ENCODE peak calls at places on chromosomes 5 and 9, in four cellular contexts. K, O, Q and A are unnamed samples.

GRCh38 chr9:14271078-14271673 is 42.8 kb downstream of the NFIB start:
- DNase-seq in O (no peak), Q (peak), K (peak), A (peak)

GRCh38 chr5:78647838-78648358 is 674 bp downstream of the LHFPL2 start:
- DNase-seq in K (peak), O (peak), Q (peak), A (peak)

GRCh38 chr5:153831976-153832375 is 206.7 kb downstream of the FAM114A2 start:
- DNase-seq in O (no peak), K (no peak), Q (peak), A (no peak)

GRCh38 chr9:109640232-109641078 is 139.5 kb upstream of the PALM2AKAP2 start:
- DNase-seq in K (no peak), Q (peak), O (peak), A (peak)

GRCh38 chr5:13976867-13977479 is 32.5 kb upstream of the DNAH5 start:
- DNase-seq in O (peak), Q (peak), K (no peak), A (no peak)

GRCh38 chr9:93129286-93129685 is 4.8 kb downstream of the NINJ1 start:
- DNase-seq in Q (no peak), O (no peak), K (no peak), A (no peak)

GRCh38 chr9:111610149-111610548 is 10.7 kb upstream of the PTGR1 start:
- DNase-seq in Q (no peak), K (no peak), O (no peak), A (no peak)

GRCh38 chr5:100890514-100891008 is 12.5 kb downstream of the ST8SIA4 start:
- DNase-seq in K (no peak), Q (no peak), O (peak), A (no peak)

GRCh38 chr5:95930541-95930940 is 31.1 kb downstream of the ELL2 start:
- DNase-seq in K (no peak), Q (no peak), O (no peak), A (no peak)

GRCh38 chr5:138448481-138449398 is 9.9 kb downstream of the REEP2 start:
- DNase-seq in K (no peak), Q (no peak), O (no peak), A (no peak)

GRCh38 chr5:150313501-150313900 is 10.8 kb upstream of the ARSI start:
- DNase-seq in Q (no peak), K (no peak), O (no peak), A (no peak)

GRCh38 chr9:129084087-129084486 is 3.2 kb downstream of the DOLPP1 start:
- DNase-seq in Q (no peak), O (no peak), K (no peak), A (no peak)

DNA sequence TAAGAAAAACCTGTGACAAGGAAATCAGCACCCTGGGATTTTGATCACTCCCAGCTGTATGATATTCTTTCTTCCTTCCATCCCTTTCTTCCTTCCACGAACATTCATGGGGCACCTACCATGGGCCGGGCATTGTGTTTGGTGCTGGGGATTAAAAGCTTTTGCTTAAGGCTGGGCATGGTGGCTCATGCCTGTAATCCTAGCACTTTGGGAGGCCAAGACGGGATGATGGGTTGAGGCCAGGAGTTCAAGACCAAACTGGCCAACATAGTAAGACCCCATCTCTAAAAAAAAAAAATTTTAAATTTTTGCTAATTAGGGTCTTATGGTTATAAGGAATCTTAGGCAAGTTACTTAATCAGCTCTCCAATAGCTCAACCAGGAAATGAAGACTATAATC is 48.5 kb upstream of the CLINT1 start:
- DNase-seq in Q (no peak), O (no peak), K (no peak), A (no peak)
- TF ChIP-seq CTCF in Q (no peak), O (no peak), K (no peak), A (no peak)

GRCh38 chr5:124888050-124888506 is 141.6 kb upstream of the ZNF608 start:
- DNase-seq in O (no peak), Q (peak), K (no peak), A (no peak)
- TF ChIP-seq CTCF in O (no peak), Q (peak), K (no peak), A (peak)

DNA sequence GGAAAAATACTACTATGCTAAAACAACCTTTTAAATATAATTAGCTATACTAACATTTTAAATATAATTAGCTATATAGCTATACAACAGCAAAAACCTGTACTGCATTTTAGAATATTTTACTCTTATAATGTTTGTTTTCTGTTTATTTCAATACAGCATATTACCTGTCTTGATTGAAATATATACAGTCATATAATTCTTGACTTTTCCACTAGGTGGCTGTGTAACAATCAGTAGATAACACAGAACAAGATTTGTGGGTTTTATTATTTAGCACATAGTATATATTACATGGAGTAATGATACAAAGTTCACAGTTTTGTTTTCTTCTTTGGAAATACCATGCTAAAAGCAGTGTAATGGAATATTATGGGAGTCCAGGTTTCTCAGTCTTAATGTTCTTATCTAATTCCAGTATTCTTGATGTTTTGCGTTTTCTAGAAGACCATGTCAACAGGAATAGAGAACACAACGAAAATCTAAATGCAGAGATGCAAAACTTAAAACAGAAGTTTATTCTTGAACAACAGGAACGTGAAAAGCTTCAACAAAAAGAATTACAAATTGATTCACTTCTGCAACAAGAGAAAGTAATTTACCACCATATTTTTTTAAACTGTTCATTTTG is 13.3 kb downstream of the HMMR start:
- DNase-seq in Q (no peak), O (peak), K (no peak), A (no peak)
- TF ChIP-seq CTCF in Q (peak), O (peak), K (no peak), A (peak)

DNA sequence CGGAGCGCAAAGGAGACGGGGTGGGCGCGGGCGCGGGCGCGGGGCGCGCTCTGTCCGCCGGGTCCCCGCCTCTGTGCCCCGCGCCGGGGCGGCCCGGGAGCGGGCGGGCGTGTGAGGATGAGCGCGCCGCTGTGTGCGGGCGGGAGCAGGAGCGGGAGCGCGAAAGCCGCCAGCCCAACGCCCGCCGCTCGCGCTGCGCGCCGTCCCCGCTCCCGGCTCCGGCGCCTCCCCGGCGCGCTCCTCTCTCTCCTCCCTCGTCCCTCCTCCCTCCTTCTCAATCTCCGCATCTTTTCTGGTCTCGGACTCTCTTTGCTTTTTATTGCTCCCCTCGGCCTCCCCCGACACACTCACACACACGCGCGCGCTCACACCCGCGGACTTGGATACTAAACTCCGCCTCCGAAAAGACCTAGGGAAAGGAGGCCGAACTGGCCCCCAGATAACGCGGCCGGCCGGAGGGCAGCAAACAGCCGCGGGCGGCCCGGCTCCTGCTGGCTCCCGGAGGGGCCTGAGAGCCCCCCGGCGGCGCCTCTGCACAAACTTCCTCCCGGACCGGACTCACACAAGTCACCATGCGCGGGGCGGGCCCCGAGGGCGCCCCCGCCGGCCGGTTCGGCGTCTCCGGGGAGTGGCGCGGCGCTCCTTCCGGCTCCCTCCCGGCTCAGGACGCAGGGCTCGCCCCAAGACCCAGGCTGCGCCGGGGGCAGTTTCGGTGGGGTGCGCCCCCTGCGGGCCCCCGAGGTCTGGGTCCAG is at the start of gene FIBCD1:
- DNase-seq in Q (peak), K (peak), O (peak), A (no peak)
- TF ChIP-seq CTCF in Q (peak), K (peak), O (peak), A (peak)

DNA sequence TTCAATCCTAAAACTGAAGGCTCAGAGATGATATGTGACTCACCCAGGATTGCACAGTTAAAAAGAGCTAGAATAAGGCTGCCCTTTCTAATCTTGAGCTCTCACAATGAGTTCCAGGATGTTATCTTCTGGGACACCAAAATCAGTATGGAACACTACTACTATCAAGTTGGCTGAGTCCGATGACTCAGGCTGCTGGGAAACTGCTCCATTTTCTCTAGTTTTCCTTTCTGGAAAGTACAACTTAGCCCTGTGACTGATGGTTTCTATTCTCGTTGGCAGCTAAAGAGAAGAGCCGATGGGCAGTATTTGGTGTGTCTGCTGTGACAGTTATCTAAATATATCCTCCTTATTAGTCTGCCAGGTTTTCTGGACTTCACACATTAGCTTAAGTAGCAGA is 37.9 kb upstream of the DPYSL3 start:
- DNase-seq in Q (no peak), K (no peak), O (no peak), A (no peak)
- TF ChIP-seq CTCF in Q (no peak), K (no peak), O (no peak), A (no peak)

GRCh38 chr5:11822598-11822997 is 81.6 kb downstream of the CTNND2 start:
- DNase-seq in O (no peak), K (no peak), Q (no peak), A (no peak)
- TF ChIP-seq CTCF in O (no peak), K (no peak), Q (no peak), A (no peak)

GRCh38 chr9:122498883-122499288 is 11.7 kb upstream of the OR1J2 start:
- DNase-seq in K (no peak), Q (no peak), O (peak), A (no peak)
- TF ChIP-seq CTCF in K (peak), Q (peak), O (peak), A (peak)

GRCh38 chr5:180860273-180860886 is 696 bp downstream of the ZFP62 start:
- DNase-seq in K (peak), Q (no peak), O (no peak), A (no peak)

GRCh38 chr5:180866985-180867384 is 5.9 kb upstream of the ZFP62 start:
- DNase-seq in Q (no peak), K (no peak), O (no peak), A (no peak)

GRCh38 chr5:180862645-180863044 is 1.6 kb upstream of the ZFP62 start:
- DNase-seq in O (no peak), K (no peak), Q (no peak), A (no peak)

GRCh38 chr5:180866296-180866695 is 5.2 kb upstream of the ZFP62 start:
- DNase-seq in K (peak), O (no peak), Q (no peak), A (no peak)

DNA sequence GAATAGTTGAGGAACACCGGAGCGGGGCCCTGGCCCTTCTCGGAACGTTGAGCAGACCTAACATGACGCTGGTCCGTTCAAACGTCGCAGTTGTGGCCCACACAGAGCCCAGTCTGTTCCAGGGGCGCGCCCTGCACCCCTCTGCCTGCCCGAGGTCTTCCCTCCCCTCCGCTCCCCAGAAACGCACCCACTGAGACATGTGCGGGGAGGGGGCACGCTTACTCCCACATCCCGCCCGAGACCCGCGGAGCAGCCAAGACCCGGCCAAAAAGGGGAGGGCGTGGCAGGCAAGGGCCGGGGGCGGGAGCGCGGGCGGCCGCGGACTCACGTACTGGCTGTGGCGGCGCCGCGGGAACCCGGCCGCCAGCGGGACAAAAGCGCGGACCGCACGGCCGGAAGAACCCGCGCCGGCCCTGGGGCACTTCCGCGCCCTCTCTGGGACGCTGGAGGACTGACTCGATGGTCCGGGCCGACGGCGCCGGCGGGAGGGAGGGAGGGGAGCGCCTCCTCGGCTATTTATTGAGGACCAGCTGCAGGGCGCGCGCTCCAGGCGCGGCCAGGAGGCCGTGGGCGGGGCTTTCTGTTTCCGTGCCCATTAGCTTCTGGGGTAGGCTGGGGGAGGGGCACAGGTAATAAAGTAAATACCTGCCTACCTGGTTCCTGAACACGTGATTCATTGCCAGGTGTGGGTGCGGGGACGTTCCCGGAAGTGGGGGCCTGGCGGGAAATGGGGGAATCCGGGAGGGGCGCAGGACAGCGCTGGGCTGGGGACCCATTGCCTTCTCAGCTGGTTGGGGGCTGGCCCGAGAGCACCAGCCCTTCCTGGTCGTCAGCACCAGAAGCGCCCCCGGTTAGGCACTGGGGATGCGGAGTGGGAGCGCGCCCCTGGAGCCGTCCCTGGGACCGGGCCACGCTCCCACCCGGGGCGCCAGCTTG is at the start of gene ZFP62:
- DNase-seq in O (peak), K (peak), Q (peak), A (peak)
- TF ChIP-seq CTCF in O (no peak), K (no peak), Q (no peak), A (no peak)

DNA sequence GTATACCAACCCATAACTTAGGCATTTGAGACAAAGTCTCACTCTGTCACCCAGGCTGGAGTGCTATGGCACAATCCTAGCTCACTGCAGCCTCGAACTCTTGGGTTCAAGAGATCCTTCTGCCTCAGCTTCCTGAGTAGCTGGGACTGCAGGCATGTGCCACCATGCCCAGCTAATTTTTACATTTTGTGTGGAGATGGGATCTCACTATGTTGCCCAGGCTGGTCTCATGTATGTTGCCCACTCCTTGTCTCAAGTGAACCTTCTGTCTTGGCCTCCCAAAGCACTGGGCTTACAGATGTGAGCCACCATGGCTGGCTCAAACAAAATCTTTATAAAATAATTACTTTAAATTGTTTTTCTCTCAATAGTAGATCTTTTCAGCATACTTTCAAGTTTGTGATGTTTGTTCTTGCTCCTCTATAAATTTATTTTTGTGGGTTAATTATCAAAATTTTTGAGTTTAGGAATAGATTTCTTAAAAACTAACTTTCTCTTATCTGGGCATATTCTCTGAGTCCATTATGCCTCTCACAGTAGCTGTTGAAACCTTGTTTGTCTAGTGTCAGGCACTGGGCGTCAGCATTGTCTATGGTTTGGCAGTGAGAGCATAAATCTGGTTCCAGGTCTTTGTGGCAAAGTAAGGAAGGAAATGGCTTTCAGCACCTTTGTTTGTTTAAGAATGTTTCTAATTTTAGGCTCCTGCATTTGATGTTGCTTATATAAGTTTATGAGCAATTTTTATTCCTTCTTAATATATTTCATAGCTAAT is 38.7 kb downstream of the NLN start:
- DNase-seq in O (no peak), K (peak), Q (no peak), A (no peak)
- TF ChIP-seq CTCF in O (peak), K (no peak), Q (peak), A (no peak)

DNA sequence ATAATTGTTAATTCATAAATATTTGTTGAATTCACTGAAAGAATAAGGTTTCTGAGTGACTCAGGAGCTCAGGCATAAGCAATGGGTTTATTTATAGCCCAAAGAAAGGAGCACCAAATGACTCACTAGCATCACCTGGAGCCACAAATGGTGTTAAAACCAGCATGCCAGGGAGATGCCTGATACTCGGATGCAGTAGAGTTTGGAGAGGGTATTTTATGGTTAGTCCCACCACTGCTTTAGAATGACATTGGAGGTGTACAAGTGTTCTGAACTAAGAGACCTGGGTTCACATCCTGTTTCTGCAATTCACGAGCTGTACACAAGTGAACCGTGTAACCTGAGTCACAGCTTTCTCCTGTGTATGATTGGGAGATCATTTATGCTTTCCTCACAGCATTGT is 25.2 kb downstream of the CCL28 start:
- DNase-seq in K (no peak), O (peak), Q (no peak), A (no peak)
- TF ChIP-seq CTCF in K (no peak), O (peak), Q (no peak), A (no peak)